ENCODE peak calls at places on chromosome 19, in seven cellular contexts. H is HepG2, N is GM12878, R is K562, A is H1, M is GM12892, S is SK-N-SH. P is an unnamed sample.

GRCh38 chr19:21608571-21608970 is 103.2 kb downstream of the ZNF429 start:
- DNase-seq in H (peak), M (no peak), A (no peak), S (no peak), N (no peak), R (no peak), P (no peak)

GRCh38 chr19:33906578-33907335 is 110.1 kb downstream of the KCTD15 start:
- DNase-seq in A (peak), H (peak), N (no peak), S (no peak), M (no peak), R (no peak), P (no peak)

GRCh38 chr19:38718747-38719543 is 25.3 kb downstream of the CAPN12 start:
- DNase-seq in N (no peak), R (peak), M (no peak), H (no peak), A (peak), S (peak), P (no peak)

GRCh38 chr19:7981199-7981598 is 24.2 kb downstream of the ELAVL1 start:
- DNase-seq in M (no peak), N (no peak), R (no peak), H (no peak), S (no peak), A (no peak), P (no peak)

GRCh38 chr19:54462072-54462712 is 1.4 kb downstream of the LENG9 start:
- DNase-seq in R (no peak), S (no peak), N (no peak), M (no peak), H (no peak), A (no peak), P (no peak)

GRCh38 chr19:44212865-44213346 is 574 bp downstream of the ZNF227 start:
- DNase-seq in R (peak), A (no peak), N (no peak), H (peak), M (no peak), S (peak), P (no peak)

GRCh38 chr19:54554896-54555295 is 18.7 kb upstream of the LILRA2 start:
- DNase-seq in A (no peak), H (no peak), S (no peak), M (no peak), R (no peak), N (no peak), P (no peak)

GRCh38 chr19:7680606-7681335 is at the start of gene TRAPPC5:
- DNase-seq in A (peak), S (peak), R (peak), H (peak), M (peak), N (no peak), P (peak)

DNA sequence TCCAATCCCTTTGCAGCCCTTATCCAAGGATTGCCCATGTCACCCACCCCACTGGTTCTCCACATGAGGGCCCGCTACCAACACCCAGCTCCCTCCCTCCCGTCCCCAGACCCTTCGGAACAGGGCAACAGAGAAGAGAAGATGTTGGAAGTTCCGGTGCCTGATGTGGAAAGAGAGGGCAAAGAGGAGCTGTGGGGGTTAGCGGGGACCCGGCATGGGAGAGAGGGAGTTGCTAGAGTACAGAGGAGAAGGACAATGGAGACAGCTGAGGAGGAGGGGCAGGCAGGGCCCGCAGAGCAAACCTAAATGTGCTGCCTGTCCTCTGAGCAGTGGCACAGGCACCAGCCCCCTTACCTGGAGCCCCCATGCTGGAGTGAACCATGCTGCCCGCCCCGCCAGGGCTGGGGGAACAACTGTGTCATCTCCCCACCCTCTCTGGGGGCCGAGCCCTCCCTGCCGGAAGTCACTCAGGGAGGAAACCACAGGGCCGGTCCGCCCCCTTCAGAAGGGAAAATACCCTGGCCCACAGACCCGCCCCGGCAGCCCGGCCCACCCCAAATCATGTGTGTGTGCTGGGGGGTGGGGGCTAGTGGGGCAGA is at the start of gene POU2F2:
- DNase-seq in H (no peak), M (peak), S (no peak), N (peak), R (peak), A (peak), P (peak)
- TF ChIP-seq TAF1 in H (no peak), M (no peak), S (no peak), N (peak), R (no peak), A (no peak), P (no peak)

DNA sequence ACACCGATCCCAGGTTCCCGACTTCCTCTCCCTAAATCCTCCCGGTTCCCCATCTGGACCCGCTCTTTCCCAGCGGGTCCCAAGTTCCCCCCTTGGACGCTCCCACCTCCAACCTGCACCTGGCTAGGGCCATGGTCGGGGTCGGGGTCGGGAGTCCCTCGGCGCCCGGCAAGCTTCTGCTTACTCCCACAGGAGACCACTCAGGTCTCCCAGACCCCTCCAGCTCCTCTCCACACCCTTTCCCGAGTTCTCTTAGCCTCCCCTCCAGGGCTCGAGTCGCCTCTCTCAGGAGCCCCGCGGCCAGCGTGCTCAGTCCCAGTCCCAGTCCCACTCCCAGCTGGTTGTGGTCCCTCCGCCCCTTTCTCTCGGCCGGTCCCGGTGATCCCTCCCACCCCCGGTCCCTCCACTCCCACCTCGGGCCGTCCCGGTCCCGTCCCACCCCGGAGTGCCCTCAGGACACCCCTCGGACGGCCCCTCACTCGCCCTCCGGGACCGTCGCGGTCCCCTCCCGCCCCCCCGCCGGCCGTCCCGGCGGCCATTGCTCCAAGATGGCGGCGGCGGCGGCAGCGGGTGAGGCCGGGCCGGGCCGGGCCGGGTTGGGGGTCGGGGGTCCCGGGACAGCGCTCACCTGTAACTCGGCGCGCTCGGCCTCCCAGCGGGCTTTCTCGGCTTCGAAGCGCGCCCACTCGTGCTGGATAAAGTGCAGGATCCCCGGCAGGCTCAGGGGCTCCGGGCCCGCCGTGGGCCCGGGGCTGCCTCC is at the start of gene FKRP:
- DNase-seq in R (peak), H (no peak), N (no peak), A (no peak), M (no peak), S (peak), P (peak)
- TF ChIP-seq TAF1 in R (peak), H (peak), N (peak), A (peak), M (peak), S (peak), P (no peak)

DNA sequence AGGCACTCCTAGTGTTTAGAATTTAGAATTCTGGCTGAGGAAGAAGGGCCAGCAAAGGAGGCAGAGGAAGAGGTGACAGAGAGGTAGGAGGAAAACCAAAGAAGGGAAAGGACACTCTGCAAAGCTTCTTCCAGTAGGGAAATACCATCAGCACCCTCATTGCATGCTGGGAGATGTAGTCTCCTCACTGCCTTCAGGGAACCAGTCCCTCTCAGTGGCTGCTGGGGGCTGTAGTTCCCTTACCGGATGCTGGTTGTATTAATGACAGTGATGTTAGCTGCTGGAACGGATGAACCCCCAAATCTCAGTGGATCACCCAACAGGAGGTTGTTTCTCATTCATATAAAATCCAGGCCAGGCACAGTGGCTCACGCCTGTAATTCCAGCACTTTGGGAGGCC is 10.1 kb downstream of the GRIN2D start:
- DNase-seq in A (peak), M (peak), N (no peak), R (peak), S (peak), H (peak), P (peak)
- TF ChIP-seq TAF1 in A (no peak), M (no peak), N (no peak), R (no peak), S (no peak), H (no peak), P (no peak)

GRCh38 chr19:3184847-3185481 is 766 bp upstream of the NCLN start:
- DNase-seq in A (no peak), M (no peak), N (no peak), S (peak), R (peak), H (no peak), P (no peak)
- TF ChIP-seq TAF1 in A (no peak), M (no peak), N (no peak), S (no peak), R (no peak), H (no peak), P (no peak)

GRCh38 chr19:1115646-1116420 is 12.0 kb downstream of the GPX4 start:
- DNase-seq in H (no peak), S (no peak), R (no peak), A (no peak), M (no peak), N (no peak), P (no peak)

GRCh38 chr19:1113278-1113985 is 9.6 kb downstream of the GPX4 start:
- DNase-seq in R (peak), A (peak), M (peak), N (peak), S (peak), H (peak), P (peak)

GRCh38 chr19:1111641-1112253 is 8.0 kb downstream of the GPX4 start:
- DNase-seq in R (no peak), A (no peak), S (no peak), H (no peak), N (no peak), M (no peak), P (no peak)

GRCh38 chr19:1112254-1113208 is 8.7 kb downstream of the GPX4 start:
- DNase-seq in A (no peak), N (no peak), R (peak), H (no peak), M (no peak), S (peak), P (no peak)

DNA sequence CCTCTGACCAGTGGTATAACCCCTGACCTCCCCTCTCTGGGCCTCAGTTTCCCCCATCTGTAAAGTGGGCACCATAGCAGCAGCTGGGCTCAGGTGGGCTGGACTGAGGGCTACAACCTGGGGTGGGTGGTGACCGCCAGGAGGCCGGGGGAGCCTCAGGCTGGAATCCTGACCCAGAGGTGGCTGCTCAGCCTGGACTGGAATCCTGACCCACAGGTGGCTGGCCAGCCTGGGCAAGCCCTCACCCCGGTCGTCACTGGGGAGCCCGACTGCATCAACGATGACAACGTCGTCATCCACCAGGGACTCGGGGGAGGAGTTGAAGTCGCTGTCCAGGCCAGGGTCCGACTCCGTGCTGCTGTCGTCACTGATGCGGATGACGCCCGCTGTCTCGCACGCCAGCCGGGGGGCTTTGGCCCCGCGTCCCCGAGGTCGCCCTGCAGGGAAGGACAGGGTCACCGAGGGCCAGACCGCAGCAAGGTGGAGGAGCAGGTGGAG is 10.2 kb downstream of the GPX4 start:
- DNase-seq in S (no peak), R (no peak), N (no peak), A (no peak), H (no peak), M (no peak), P (no peak)
- TF ChIP-seq TAF1 in S (no peak), R (no peak), N (no peak), A (no peak), H (no peak), M (no peak), P (no peak)

DNA sequence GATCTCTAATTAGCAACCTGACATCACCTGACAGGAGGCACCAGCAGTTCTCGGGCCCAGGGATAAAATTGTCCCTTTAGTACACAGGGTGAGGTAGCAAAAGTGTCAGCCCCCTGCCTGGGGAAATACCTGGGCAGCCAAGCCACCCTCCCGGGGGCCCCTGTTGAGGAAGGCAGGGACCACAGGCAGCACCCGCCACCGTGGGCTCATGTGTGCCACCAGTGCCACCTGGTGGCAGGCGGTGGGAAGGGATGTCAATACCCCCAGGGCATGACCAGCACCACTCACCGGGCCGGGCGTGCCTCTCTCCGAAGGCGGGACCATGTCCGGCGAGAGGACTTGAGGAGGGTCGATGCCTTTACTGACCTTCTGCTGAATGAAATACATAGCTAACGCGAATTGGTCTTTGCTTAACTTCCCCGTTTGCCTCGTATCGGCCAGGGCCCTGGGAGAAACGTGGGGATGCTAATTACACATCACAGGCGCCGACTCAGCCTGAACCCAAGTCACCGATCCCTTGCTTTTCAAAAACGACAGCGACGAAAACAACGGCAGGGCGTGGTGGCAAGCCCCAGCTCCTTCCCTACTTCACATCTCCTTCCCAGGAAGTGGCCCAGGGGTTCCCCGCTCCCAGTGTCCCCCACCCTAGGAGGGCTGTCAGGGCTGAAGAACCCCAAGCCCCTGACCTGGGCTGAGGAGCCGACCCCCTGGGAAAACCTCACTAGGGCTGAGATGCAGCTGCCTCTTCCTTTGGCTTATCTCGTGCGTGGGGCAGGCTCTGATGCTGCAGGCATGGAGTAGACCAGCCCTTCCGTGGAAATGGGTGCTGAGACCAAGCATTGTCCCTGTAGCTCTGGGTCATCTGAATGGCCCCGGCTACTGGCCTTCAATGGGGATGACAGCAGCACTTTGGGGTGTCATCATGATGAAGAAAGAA is 53.8 kb downstream of the EPS15L1 start:
- DNase-seq in A (peak), S (peak), R (peak), H (peak), N (no peak), M (peak), P (peak)
- TF ChIP-seq TAF1 in A (no peak), S (no peak), R (no peak), H (no peak), N (no peak), M (no peak), P (no peak)

GRCh38 chr19:18845961-18846360 is 14.2 kb downstream of the UPF1 start:
- DNase-seq in A (no peak), R (no peak), M (no peak), H (no peak), N (no peak), S (peak), P (no peak)
- TF ChIP-seq TAF1 in A (no peak), R (no peak), M (no peak), H (no peak), N (no peak), S (no peak), P (no peak)

DNA sequence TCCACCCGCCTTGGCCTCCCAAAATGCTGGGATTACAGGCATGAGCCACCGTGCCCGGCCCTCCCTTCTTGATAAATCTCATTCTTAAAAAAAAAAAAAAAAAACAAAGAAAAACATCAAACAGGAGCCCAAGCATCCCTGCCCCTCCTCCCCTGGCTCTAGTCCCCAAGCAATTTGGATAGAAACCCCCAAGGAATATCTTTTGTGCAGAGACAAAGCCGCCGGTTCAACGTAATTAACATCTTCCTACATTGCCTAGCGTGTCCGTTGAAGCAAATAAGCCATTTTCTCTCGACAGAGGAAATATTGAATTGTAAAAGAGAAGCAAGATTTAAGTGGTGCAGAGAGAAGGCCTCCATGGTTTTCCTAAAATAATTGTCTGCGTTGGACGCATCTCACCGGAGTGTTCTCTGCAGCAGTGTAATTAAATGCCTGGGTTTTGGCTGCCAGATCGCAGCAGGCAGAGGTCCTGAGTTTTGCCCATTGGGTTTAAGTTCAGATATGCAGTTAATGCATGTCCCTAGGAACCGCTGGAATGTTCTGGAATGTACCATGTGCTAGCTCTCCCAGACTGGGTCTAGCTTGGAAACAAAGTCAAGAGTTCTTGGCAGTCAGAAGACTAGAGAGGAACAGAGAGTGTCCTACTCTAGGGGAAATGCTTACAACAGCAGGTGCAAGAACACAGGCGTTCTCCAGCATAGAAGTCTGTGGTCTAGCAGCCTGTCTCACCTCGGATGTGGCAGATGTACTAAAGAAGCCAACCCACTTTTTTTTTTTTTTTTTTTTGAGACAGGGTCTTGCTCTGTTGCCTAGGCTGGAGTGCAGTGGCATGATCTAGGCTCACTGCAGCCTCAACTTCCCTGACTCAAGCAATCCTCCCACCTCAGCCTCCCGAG is 30.9 kb downstream of the PIN1 start:
- DNase-seq in A (no peak), S (no peak), M (no peak), H (no peak), R (no peak), N (no peak), P (no peak)
- TF ChIP-seq TAF1 in A (no peak), S (no peak), M (no peak), H (no peak), R (no peak), N (no peak), P (no peak)

DNA sequence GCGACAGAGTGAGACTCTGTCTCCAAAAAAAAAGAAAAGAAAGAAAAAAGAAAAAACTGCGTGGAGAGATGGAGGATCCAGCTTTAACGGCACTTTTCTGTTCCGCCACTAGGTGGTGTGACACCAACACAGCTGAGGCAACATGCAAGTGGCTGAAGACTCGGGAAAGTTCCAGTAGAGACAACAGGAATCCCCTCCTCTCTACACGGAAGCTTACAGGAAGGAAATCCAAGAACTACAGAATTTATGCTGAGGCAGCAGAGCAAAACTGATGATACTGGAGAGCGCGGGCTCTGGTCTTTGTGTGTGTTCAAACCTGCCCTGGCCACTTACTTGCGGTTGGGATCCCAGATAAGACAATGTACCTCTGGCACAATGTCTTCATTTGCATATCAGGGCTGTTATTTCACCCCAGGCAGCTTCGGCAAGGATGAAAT is 9.9 kb downstream of the RANBP3 start:
- DNase-seq in A (peak), H (peak), N (peak), R (peak), S (peak), M (no peak), P (peak)
- TF ChIP-seq TAF1 in A (no peak), H (no peak), N (no peak), R (no peak), S (no peak), M (no peak), P (no peak)

P was measured in GM12891.